ENCODE peak calls at places on chromosome 21, in five cellular contexts. U is ovary, M is HepG2, G is body of pancreas, H is transverse colon. D is an unnamed sample.

GRCh38 chr21:37993071-37993470 is 76.8 kb upstream of the KCNJ6 start:
- DNase-seq in U (no peak), M (no peak), G (no peak), H (no peak), D (no peak)

GRCh38 chr21:37712204-37712934 is 203.9 kb downstream of the KCNJ6 start:
- DNase-seq in U (peak), M (peak), G (peak), H (peak), D (peak)

GRCh38 chr21:36115138-36115710 is 19.7 kb upstream of the CBR3 start:
- DNase-seq in U (no peak), M (no peak), G (no peak), H (no peak), D (no peak)

GRCh38 chr21:29304577-29304976 is 5.9 kb downstream of the BACH1 start:
- DNase-seq in U (no peak), M (no peak), G (no peak), H (no peak), D (no peak)

GRCh38 chr21:29018540-29018939 is 609 bp downstream of the RWDD2B start:
- DNase-seq in U (no peak), M (no peak), G (no peak), H (no peak), D (no peak)

GRCh38 chr21:38619865-38620513 is 121.7 kb upstream of the ERG start:
- DNase-seq in U (peak), M (no peak), G (peak), H (no peak), D (peak)

GRCh38 chr21:18760247-18760646 is 356.7 kb upstream of the TMPRSS15 start:
- DNase-seq in U (no peak), M (no peak), G (no peak), H (no peak), D (no peak)

GRCh38 chr21:39575778-39576177 is 37.0 kb upstream of the B3GALT5 start:
- DNase-seq in U (no peak), M (no peak), G (no peak), H (no peak), D (no peak)

DNA sequence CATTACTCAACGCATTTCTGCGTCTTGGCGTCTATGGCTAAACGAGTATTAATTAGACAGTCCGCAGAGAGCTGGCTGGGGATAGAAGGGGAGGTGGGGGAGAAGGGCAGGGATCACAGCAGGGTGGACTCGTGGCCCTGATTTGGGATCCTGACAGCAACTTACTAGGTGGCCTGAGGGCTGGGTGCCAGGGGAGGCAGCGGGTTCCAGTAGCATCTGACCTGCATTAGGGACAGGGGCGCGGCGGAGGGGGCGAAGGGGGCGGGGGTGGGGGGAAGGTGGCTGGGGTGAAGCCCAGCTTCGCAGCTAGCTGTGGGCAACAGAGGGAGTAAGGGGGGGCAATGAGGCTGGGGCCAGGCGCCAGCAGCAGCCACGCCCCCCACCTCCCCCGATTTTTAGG is 1.0 kb upstream of the BACE2 start:
- DNase-seq in U (peak), M (no peak), G (peak), H (no peak), D (peak)
- H3K4me3 ChIP-seq in U (peak), M (no peak), G (no peak), H (peak), D (peak)

DNA sequence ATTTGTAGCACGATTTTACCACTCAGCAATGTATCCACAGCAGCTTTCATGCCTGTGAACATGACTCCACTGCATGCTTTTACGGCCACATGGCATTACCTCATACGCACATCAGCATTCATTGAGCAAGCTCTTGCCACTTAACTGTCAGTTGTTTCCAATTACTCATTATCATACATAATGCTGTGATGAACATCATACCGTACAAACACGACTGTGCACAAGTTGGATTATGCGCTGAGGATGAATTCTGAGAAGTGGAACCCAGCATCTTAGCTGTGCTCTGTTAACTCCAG is 9.6 kb downstream of the UMODL1 start:
- DNase-seq in U (no peak), M (no peak), G (no peak), H (no peak), D (no peak)
- H3K27ac ChIP-seq in U (no peak), M (no peak), G (no peak), H (no peak), D (no peak)

DNA sequence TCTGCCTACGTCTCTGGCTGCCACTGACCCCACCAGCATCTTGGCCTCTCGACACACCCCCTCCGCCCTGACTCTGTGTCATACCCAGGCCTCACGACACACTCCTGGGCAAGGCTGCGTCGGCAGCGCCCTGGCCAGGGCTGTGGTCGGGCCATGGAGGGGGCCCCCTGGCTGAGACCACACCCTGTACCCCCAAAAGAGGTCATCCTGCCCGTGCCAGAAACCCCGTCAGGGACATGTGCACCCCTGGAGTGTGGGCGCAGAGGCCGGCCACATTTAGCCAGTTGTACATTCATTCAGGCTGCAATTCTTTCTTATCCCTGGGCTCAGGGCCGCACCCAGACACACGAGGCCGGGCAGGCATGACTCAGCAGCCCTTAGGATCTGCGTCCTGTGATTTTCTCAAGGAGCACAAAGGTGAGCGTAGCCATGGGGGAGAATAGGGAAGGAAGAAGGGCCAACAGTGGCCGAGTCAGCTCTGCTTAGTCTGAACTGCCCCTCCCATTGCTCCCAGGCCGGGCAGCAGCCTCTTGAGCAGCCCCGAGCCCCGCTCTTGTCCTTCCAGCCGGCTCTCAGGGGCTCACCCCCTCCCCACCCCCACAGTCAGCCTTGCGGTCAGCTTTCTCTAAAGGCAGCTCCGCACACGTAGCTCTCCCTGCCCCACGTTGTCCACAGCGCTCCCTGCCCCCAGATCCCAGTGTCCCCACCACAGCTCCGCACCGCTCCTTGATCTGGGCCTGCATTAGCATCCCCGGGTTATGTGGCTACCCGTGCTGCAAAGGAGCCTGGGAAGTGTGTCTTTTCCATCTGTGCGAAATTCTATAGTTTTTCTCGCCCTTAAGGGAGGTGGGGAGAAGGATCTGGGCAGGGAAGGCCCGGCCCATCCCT is 7.9 kb downstream of the CSTB start:
- DNase-seq in U (no peak), M (no peak), G (peak), H (peak), D (no peak)
- TF ChIP-seq POLR2A in U (no peak), M (no peak), G (no peak), H (peak), D (no peak)

DNA sequence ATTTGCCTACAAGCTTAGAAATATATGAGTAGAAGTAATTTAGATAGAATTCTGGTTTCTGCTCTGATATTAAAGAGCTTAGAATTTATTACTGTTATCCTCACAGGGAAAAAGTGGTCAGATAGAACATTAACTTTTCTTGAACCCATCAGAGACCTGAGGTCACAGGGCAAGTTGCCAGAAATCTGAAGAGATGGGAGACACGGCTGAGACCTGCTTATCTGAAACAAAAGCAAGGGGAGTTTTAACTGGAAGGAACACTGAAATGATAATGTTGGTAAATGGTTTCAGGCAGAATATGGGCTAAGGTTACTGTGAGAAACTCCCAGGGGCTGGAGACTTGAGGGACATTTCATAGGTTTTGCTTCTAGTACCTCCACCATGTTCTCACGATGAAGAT is 27.9 kb upstream of the USP25 start:
- DNase-seq in U (no peak), M (no peak), G (no peak), H (no peak), D (no peak)
- H3K4me3 ChIP-seq in U (no peak), M (no peak), G (no peak), H (no peak), D (no peak)

GRCh38 chr21:45320991-45321656 is 33.4 kb upstream of the POFUT2 start:
- DNase-seq in U (peak), M (no peak), G (no peak), H (no peak), D (no peak)
- H3K27ac ChIP-seq in U (peak), M (no peak), G (peak), H (peak), D (peak)

GRCh38 chr21:33406493-33406892 is 3.3 kb downstream of the IFNGR2 start:
- DNase-seq in U (no peak), M (no peak), G (no peak), H (no peak), D (no peak)

GRCh38 chr21:33403128-33403785 is at the start of gene IFNGR2:
- DNase-seq in U (peak), M (no peak), G (peak), H (peak), D (peak)

GRCh38 chr21:33402011-33402979 is 918 bp upstream of the IFNGR2 start:
- DNase-seq in U (peak), M (no peak), G (peak), H (peak), D (peak)

GRCh38 chr21:33401617-33401967 is 1.6 kb upstream of the IFNGR2 start:
- DNase-seq in U (no peak), M (no peak), G (no peak), H (no peak), D (no peak)

GRCh38 chr21:33403786-33404571 is 766 bp downstream of the IFNGR2 start:
- DNase-seq in U (peak), M (peak), G (peak), H (peak), D (peak)
- TF ChIP-seq POLR2A in U (peak), M (peak), G (no peak), H (peak), D (no peak)

DNA sequence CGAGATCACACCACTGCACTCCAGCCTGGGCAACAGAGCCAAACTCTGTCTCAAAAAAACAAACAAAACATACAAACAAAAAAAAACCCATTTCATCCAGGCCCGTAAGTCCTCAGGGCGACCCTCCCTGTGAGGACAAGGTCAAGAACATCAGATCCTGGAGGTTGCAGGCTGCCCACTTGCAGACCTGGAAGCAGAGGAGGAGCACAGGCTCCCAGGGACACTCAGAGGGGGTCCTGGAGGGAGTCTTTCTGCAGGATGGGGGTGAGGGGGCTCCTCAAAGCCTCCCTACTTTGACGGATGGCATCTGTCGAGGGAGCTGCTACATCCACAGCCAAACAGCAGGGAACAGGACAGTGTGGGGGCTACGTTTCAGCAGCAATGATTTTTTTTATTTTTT is 47.2 kb downstream of the RIPK4 start:
- DNase-seq in U (no peak), M (no peak), G (no peak), H (no peak), D (no peak)
- H3K4me3 ChIP-seq in U (no peak), M (no peak), G (no peak), H (no peak), D (no peak)

D was measured in heart left ventricle.